ENCODE peak calls at places on chromosomes 4 and X, in eight cellular contexts. V is Peyer's patch, X is tibial nerve, J is ovary, W is upper lobe of left lung, N is body of pancreas, T is lower leg skin, D is adrenal gland. L is an unnamed sample.
A peak's percentile ranks its signal among the peaks of the same experiment; 100 is the strongest.

GRCh38 chrX:102580891-102581290 is 18.4 kb upstream of the ARMCX5 start:
- DNase-seq in V (no peak), N (no peak), W (no peak), T (no peak), X (no peak), D (no peak), J (no peak), L (no peak)

GRCh38 chr4:22463179-22463578 is 52.7 kb downstream of the ADGRA3 start:
- DNase-seq in V (no peak), J (no peak), N (no peak), D (no peak), T (no peak), X (no peak), W (no peak), L (no peak)

GRCh38 chr4:2572076-2572475 is 35.6 kb downstream of the FAM193A start:
- DNase-seq in J (no peak), N (no peak), T (peak; percentile 53), V (no peak), D (peak; percentile 50), X (no peak), W (no peak), L (no peak)

GRCh38 chr4:15368906-15369305 is 58.9 kb upstream of the C1QTNF7 start:
- DNase-seq in T (no peak), V (no peak), W (no peak), J (no peak), X (no peak), N (no peak), D (no peak), L (no peak)

GRCh38 chr4:56671860-56672259 is 9.2 kb downstream of the HOPX start:
- DNase-seq in X (no peak), J (no peak), W (no peak), T (no peak), D (no peak), N (no peak), V (no peak), L (no peak)

GRCh38 chrX:2694868-2695267 is 3.8 kb downstream of the CD99 start:
- DNase-seq in V (no peak), J (no peak), N (no peak), W (no peak), X (no peak), T (no peak), D (no peak), L (no peak)

GRCh38 chr4:172546782-172547181 is 621.8 kb upstream of the GALNT7 start:
- DNase-seq in N (no peak), T (no peak), J (no peak), X (no peak), W (no peak), D (no peak), V (no peak), L (no peak)

GRCh38 chr4:8648296-8648695 is 55.7 kb downstream of the CPZ start:
- DNase-seq in X (no peak), D (no peak), T (peak; percentile 40), N (no peak), V (no peak), W (no peak), J (no peak), L (no peak)

GRCh38 chrX:148499638-148500427 is 584 bp upstream of the AFF2 start:
- DNase-seq in X (no peak), W (peak; percentile 27), N (no peak), T (no peak), J (peak; percentile 18), D (no peak), V (no peak), L (no peak)

GRCh38 chr4:2434420-2434819 is 15.7 kb downstream of the CFAP99 start:
- DNase-seq in N (no peak), X (no peak), T (no peak), J (no peak), W (no peak), D (no peak), V (no peak), L (no peak)

GRCh38 chr4:138961687-138962086 is 53.9 kb upstream of the NOCT start:
- DNase-seq in T (no peak), W (no peak), V (no peak), N (no peak), X (no peak), J (no peak), D (no peak), L (no peak)
- TF ChIP-seq CTCF in T (no peak), W (no peak), V (no peak), N (no peak), X (no peak), J (no peak), D (no peak), L (no peak)

GRCh38 chr4:139084425-139085093 is 69.0 kb downstream of the NOCT start:
- DNase-seq in D (no peak), N (no peak), J (no peak), W (no peak), X (no peak), V (no peak), T (no peak), L (no peak)

GRCh38 chr4:139078926-139079325 is 63.3 kb downstream of the NOCT start:
- DNase-seq in N (no peak), J (no peak), V (no peak), T (no peak), X (no peak), W (no peak), D (no peak), L (no peak)

GRCh38 chr4:139085141-139085540 is 69.6 kb downstream of the NOCT start:
- DNase-seq in T (no peak), J (no peak), D (no peak), V (no peak), N (no peak), W (no peak), X (no peak), L (no peak)

GRCh38 chr4:139082750-139083532 is 67.4 kb downstream of the NOCT start:
- DNase-seq in W (peak; percentile 97), N (peak; percentile 92), D (peak; percentile 99), T (peak; percentile 99), J (peak; percentile 96), V (peak; percentile 96), X (peak; percentile 90), L (peak; percentile 95)

DNA sequence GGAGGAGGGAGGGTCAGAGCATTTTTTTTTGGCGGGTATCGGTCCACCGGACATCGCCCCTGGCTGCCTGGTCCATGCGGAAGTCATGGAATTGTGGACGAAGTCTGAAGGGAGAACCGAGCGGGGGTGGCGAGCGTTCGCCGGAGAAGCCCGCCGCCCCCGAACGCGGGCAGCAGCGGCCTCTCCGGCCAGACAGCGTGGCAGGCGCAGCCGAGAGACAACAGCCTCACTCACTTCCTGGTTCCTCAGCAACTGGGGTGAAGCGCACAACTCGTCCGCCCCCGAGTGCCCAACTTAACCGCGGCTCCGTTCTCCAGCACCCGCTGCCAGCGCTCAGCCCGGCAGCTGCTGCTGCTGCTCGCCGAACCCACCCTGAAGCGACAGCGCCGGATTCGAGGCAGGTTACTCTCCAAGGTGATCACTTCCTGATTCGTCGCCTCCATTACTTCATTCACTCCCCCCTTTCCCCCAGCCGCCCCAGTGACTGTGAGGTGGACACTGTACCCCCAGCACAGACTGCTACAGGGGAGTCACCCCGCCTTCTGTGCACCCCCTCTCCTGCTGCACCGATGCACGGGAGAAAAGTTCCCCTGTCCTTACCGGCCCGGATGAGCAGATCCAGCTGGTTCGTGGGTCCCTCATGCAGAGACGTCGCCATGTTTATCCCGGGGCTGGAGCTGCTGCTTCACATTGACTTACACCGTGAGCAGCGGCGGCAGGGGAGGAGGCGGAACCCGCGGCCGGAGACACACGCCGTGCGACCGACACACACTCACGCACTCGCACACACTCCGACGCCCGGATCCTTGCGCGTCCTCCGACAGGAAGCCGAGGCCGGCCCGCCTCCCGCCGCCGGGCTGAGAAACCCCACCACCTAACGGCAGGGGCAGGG is 68.2 kb downstream of the NOCT start:
- DNase-seq in N (peak; percentile 91), J (peak; percentile 83), X (peak; percentile 64), T (peak; percentile 96), W (peak; percentile 97), D (peak; percentile 96), V (peak; percentile 85), L (peak; percentile 87)
- TF ChIP-seq POLR2A in N (peak; percentile 95), J (no peak), X (no peak), T (no peak), W (peak; percentile 52), D (peak; percentile 86), V (peak; percentile 60), L (no peak)

DNA sequence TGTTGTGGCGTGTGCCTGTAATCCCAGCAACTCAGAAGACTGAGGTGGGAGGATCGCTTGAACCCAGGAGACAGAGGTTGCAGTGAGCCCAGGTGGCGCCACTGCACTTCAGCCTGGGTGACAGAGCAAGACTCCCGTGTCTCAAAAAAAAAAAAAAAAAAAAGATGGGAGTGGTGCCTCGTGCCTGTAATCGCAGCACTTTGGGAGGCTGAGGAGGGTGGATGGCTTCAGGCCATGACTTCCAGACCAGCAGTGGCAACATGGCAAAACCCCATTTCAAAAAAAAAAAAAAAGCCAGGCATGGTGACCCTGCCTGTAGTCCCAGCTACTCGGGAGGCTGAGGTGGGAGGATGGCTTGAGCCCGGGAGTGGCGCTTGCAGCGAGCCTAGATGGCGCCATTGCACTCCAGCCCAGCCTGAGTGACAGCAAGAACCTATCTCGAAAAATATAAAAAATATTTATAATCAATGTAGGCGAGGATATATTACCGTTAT is 27.0 kb downstream of the EIF2S3 start:
- DNase-seq in V (peak; percentile 41), X (peak; percentile 15), J (peak; percentile 56), T (no peak), N (peak; percentile 65), D (peak; percentile 78), W (peak; percentile 53), L (peak; percentile 25)
- TF ChIP-seq CTCF in V (no peak), X (peak; percentile 28), J (no peak), T (no peak), N (peak; percentile 35), D (peak; percentile 34), W (no peak), L (no peak)

GRCh38 chr4:64799751-64800150 is 390.5 kb upstream of the TECRL start:
- DNase-seq in X (no peak), D (no peak), T (no peak), J (no peak), V (no peak), W (no peak), N (no peak), L (no peak)
- TF ChIP-seq POLR2A in X (no peak), D (no peak), T (no peak), J (no peak), V (no peak), W (no peak), N (no peak), L (no peak)

DNA sequence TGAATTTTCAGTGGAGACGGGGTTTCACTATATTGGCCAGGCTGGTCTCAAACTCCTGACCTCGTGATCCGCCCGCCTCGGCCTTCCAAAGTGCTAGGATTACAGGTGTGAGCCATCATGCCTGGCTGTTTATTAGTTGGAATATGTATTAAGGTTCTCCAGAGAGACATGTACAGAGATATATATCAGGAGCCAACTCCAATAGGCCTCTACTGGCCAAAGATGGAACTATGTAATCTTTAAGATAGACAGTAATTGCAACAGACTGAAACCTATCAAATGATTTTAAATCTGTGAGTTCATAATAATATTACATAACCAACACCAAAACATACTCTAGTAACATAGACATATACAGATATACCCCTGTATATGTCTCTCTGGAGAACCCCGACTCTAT is 5.8 kb upstream of the DMP1 start:
- DNase-seq in T (no peak), N (no peak), V (no peak), W (no peak), D (no peak), X (no peak), J (no peak), L (no peak)
- TF ChIP-seq CTCF in T (no peak), N (no peak), V (no peak), W (no peak), D (no peak), X (no peak), J (no peak), L (no peak)

L was measured in uterus.